ENCODE peak calls at places on chromosomes 3 and 15, in six cellular contexts. One of them, this sample, is unnamed. For H3K4me1, the result is how much of the 10 kb centered on the place peaks cover.

GRCh38 chr3:122576174-122576940 is 1.1 kb upstream of the PARP15 start:
- DNase-seq in neural progenitor cell: no peak
- DNase-seq in tibial artery: no peak
- DNase-seq in fibroblast of lung: no peak
- DNase-seq in A549: no peak
- DNase-seq in cardiac muscle cell: no peak
- DNase-seq in this sample: no peak

GRCh38 chr3:149364624-149365023 is 12.8 kb downstream of the TM4SF1 start:
- DNase-seq in neural progenitor cell: no peak
- DNase-seq in tibial artery: no peak
- DNase-seq in fibroblast of lung: no peak
- DNase-seq in A549: no peak
- DNase-seq in cardiac muscle cell: no peak
- DNase-seq in this sample: no peak

GRCh38 chr3:160758929-160759577 is 3.0 kb downstream of the PPM1L start:
- DNase-seq in neural progenitor cell: no peak
- DNase-seq in tibial artery: no peak
- DNase-seq in fibroblast of lung: no peak
- DNase-seq in A549: no peak
- DNase-seq in cardiac muscle cell: no peak
- DNase-seq in this sample: no peak

GRCh38 chr15:70424937-70425411 is 327.3 kb upstream of the TLE3 start:
- DNase-seq in neural progenitor cell: no peak
- DNase-seq in tibial artery: no peak
- DNase-seq in fibroblast of lung: no peak
- DNase-seq in A549: no peak
- DNase-seq in cardiac muscle cell: no peak
- DNase-seq in this sample: no peak

GRCh38 chr3:155870945-155871745 is 695 bp downstream of the GMPS start:
- DNase-seq in neural progenitor cell: peak
- DNase-seq in tibial artery: peak
- DNase-seq in fibroblast of lung: peak
- DNase-seq in A549: peak
- DNase-seq in cardiac muscle cell: peak
- DNase-seq in this sample: no peak

GRCh38 chr3:49005298-49005680 is 1.9 kb upstream of the WDR6 start:
- DNase-seq in neural progenitor cell: no peak
- DNase-seq in tibial artery: no peak
- DNase-seq in fibroblast of lung: no peak
- DNase-seq in A549: no peak
- DNase-seq in cardiac muscle cell: no peak
- DNase-seq in this sample: no peak

GRCh38 chr3:59128685-59129084 is 78.9 kb upstream of the CFAP20DC start:
- DNase-seq in neural progenitor cell: peak
- DNase-seq in tibial artery: no peak
- DNase-seq in fibroblast of lung: no peak
- DNase-seq in A549: no peak
- DNase-seq in cardiac muscle cell: no peak
- DNase-seq in this sample: no peak

GRCh38 chr15:56795400-56795983 is 62.2 kb upstream of the ZNF280D start:
- DNase-seq in neural progenitor cell: no peak
- DNase-seq in tibial artery: no peak
- DNase-seq in fibroblast of lung: no peak
- DNase-seq in A549: no peak
- DNase-seq in cardiac muscle cell: no peak
- DNase-seq in this sample: no peak

GRCh38 chr3:15783361-15783969 is 14.3 kb downstream of the ANKRD28 start:
- DNase-seq in neural progenitor cell: no peak
- DNase-seq in tibial artery: no peak
- DNase-seq in fibroblast of lung: peak
- DNase-seq in A549: no peak
- DNase-seq in cardiac muscle cell: peak
- DNase-seq in this sample: no peak

GRCh38 chr15:27057904-27058645 is 87.1 kb downstream of the GABRG3 start:
- DNase-seq in neural progenitor cell: no peak
- DNase-seq in tibial artery: no peak
- DNase-seq in fibroblast of lung: peak
- DNase-seq in A549: no peak
- DNase-seq in cardiac muscle cell: peak
- DNase-seq in this sample: no peak

GRCh38 chr15:71469393-71469792 is 341.0 kb upstream of the NR2E3 start:
- DNase-seq in neural progenitor cell: no peak
- DNase-seq in tibial artery: no peak
- DNase-seq in fibroblast of lung: no peak
- DNase-seq in A549: no peak
- DNase-seq in cardiac muscle cell: no peak
- DNase-seq in this sample: no peak

GRCh38 chr15:50176869-50177268 is 5.1 kb upstream of the SLC27A2 start:
- DNase-seq in neural progenitor cell: no peak
- DNase-seq in tibial artery: no peak
- DNase-seq in fibroblast of lung: peak
- DNase-seq in A549: no peak
- DNase-seq in cardiac muscle cell: peak
- DNase-seq in this sample: no peak

GRCh38 chr3:62546266-62546665 is 172.9 kb upstream of the FEZF2 start:
- DNase-seq in neural progenitor cell: no peak
- DNase-seq in tibial artery: no peak
- DNase-seq in fibroblast of lung: peak
- DNase-seq in A549: no peak
- DNase-seq in cardiac muscle cell: no peak
- DNase-seq in this sample: no peak

GRCh38 chr15:88990185-88990679 is 77.1 kb upstream of the MFGE8 start:
- DNase-seq in neural progenitor cell: no peak
- DNase-seq in tibial artery: no peak
- DNase-seq in fibroblast of lung: no peak
- DNase-seq in A549: no peak
- DNase-seq in cardiac muscle cell: no peak
- DNase-seq in this sample: no peak

GRCh38 chr3:49295489-49296058 is 18.5 kb upstream of the C3orf62 start:
- DNase-seq in neural progenitor cell: peak
- DNase-seq in tibial artery: no peak
- DNase-seq in fibroblast of lung: peak
- DNase-seq in A549: peak
- DNase-seq in cardiac muscle cell: peak
- DNase-seq in this sample: no peak

GRCh38 chr3:43054754-43055153 is 51.1 kb downstream of the POMGNT2 start:
- DNase-seq in neural progenitor cell: no peak
- DNase-seq in tibial artery: no peak
- DNase-seq in fibroblast of lung: no peak
- DNase-seq in A549: no peak
- DNase-seq in cardiac muscle cell: no peak
- DNase-seq in this sample: no peak

GRCh38 chr3:109532257-109533216 is 195.2 kb upstream of the DPPA4 start:
- DNase-seq in neural progenitor cell: peak
- DNase-seq in tibial artery: no peak
- DNase-seq in fibroblast of lung: peak
- DNase-seq in A549: no peak
- DNase-seq in cardiac muscle cell: peak
- DNase-seq in this sample: no peak

GRCh38 chr15:53811530-53811929 is 52.1 kb upstream of the WDR72 start:
- DNase-seq in neural progenitor cell: peak
- DNase-seq in tibial artery: no peak
- DNase-seq in fibroblast of lung: no peak
- DNase-seq in A549: no peak
- DNase-seq in cardiac muscle cell: peak
- DNase-seq in this sample: no peak

GRCh38 chr3:42128526-42128925 is 37.4 kb downstream of the TRAK1 start:
- DNase-seq in neural progenitor cell: no peak
- DNase-seq in tibial artery: no peak
- DNase-seq in fibroblast of lung: no peak
- DNase-seq in A549: no peak
- DNase-seq in cardiac muscle cell: no peak
- DNase-seq in this sample: no peak

GRCh38 chr3:24067483-24067882 is 122.4 kb downstream of the NR1D2 start:
- DNase-seq in neural progenitor cell: no peak
- DNase-seq in tibial artery: no peak
- DNase-seq in fibroblast of lung: no peak
- DNase-seq in A549: no peak
- DNase-seq in cardiac muscle cell: no peak
- DNase-seq in this sample: no peak

GRCh38 chr3:73401058-73401457 is 223.7 kb downstream of the PDZRN3 start:
- DNase-seq in neural progenitor cell: no peak
- DNase-seq in tibial artery: no peak
- DNase-seq in fibroblast of lung: no peak
- DNase-seq in A549: no peak
- DNase-seq in cardiac muscle cell: peak
- DNase-seq in this sample: no peak

GRCh38 chr3:137295336-137295735 is 337.6 kb downstream of the IL20RB start:
- DNase-seq in neural progenitor cell: no peak
- DNase-seq in tibial artery: no peak
- DNase-seq in fibroblast of lung: no peak
- DNase-seq in A549: no peak
- DNase-seq in cardiac muscle cell: no peak
- DNase-seq in this sample: no peak

GRCh38 chr3:72191211-72191960 is 406.4 kb upstream of the PROK2 start:
- DNase-seq in neural progenitor cell: no peak
- DNase-seq in tibial artery: no peak
- DNase-seq in fibroblast of lung: no peak
- DNase-seq in A549: no peak
- DNase-seq in cardiac muscle cell: peak
- DNase-seq in this sample: no peak

GRCh38 chr3:14804835-14805780 is 13.7 kb upstream of the FGD5 start:
- DNase-seq in neural progenitor cell: no peak
- DNase-seq in tibial artery: no peak
- DNase-seq in fibroblast of lung: peak
- DNase-seq in A549: no peak
- DNase-seq in cardiac muscle cell: no peak
- DNase-seq in this sample: no peak

GRCh38 chr15:63968122-63968524 is 78.2 kb downstream of the DAPK2 start:
- DNase-seq in neural progenitor cell: no peak
- DNase-seq in tibial artery: no peak
- DNase-seq in fibroblast of lung: no peak
- DNase-seq in A549: no peak
- DNase-seq in cardiac muscle cell: no peak
- DNase-seq in this sample: no peak

GRCh38 chr15:26967719-26968269 is 3.2 kb upstream of the GABRG3 start:
- DNase-seq in neural progenitor cell: peak
- DNase-seq in tibial artery: no peak
- DNase-seq in fibroblast of lung: peak
- DNase-seq in A549: no peak
- DNase-seq in cardiac muscle cell: no peak
- DNase-seq in this sample: no peak

GRCh38 chr3:62128028-62128427 is 245.3 kb downstream of the FEZF2 start:
- DNase-seq in neural progenitor cell: no peak
- DNase-seq in tibial artery: peak
- DNase-seq in fibroblast of lung: no peak
- DNase-seq in A549: no peak
- DNase-seq in cardiac muscle cell: peak
- DNase-seq in this sample: no peak

GRCh38 chr3:9147215-9147895 is 102.1 kb downstream of the SRGAP3 start:
- DNase-seq in neural progenitor cell: no peak
- DNase-seq in tibial artery: no peak
- DNase-seq in fibroblast of lung: peak
- DNase-seq in A549: no peak
- DNase-seq in cardiac muscle cell: no peak
- DNase-seq in this sample: no peak

GRCh38 chr3:45885979-45886711 is at the start of gene CCR9:
- DNase-seq in neural progenitor cell: no peak
- DNase-seq in tibial artery: no peak
- DNase-seq in fibroblast of lung: no peak
- DNase-seq in A549: no peak
- DNase-seq in cardiac muscle cell: no peak
- DNase-seq in this sample: no peak

GRCh38 chr3:142857056-142857455 is 31.8 kb downstream of the PCOLCE2 start:
- DNase-seq in neural progenitor cell: peak
- DNase-seq in tibial artery: no peak
- DNase-seq in fibroblast of lung: no peak
- DNase-seq in A549: peak
- DNase-seq in cardiac muscle cell: no peak
- DNase-seq in this sample: no peak

GRCh38 chr3:71724584-71725278 is 471 bp downstream of the EIF4E3 start:
- DNase-seq in neural progenitor cell: peak
- DNase-seq in tibial artery: peak
- DNase-seq in fibroblast of lung: no peak
- DNase-seq in A549: peak
- DNase-seq in cardiac muscle cell: peak
- DNase-seq in this sample: no peak

GRCh38 chr3:100245146-100245545 is 15.6 kb upstream of the TBC1D23 start:
- DNase-seq in neural progenitor cell: no peak
- DNase-seq in tibial artery: no peak
- DNase-seq in fibroblast of lung: peak
- DNase-seq in A549: no peak
- DNase-seq in cardiac muscle cell: peak
- DNase-seq in this sample: no peak

GRCh38 chr15:44574734-44575133 is 37.8 kb downstream of the EIF3J start:
- DNase-seq in neural progenitor cell: no peak
- DNase-seq in tibial artery: no peak
- DNase-seq in fibroblast of lung: no peak
- DNase-seq in A549: no peak
- DNase-seq in cardiac muscle cell: no peak
- DNase-seq in this sample: no peak

GRCh38 chr3:27357665-27358258 is 11.4 kb downstream of the NEK10 start:
- DNase-seq in neural progenitor cell: peak
- DNase-seq in tibial artery: no peak
- DNase-seq in fibroblast of lung: peak
- DNase-seq in A549: peak
- DNase-seq in cardiac muscle cell: peak
- DNase-seq in this sample: no peak

GRCh38 chr3:183967693-183968092 is 50.0 kb downstream of the ABCC5 start:
- DNase-seq in neural progenitor cell: no peak
- DNase-seq in tibial artery: no peak
- DNase-seq in fibroblast of lung: no peak
- DNase-seq in A549: no peak
- DNase-seq in cardiac muscle cell: no peak
- DNase-seq in this sample: no peak
- H3K4me1 ChIP-seq in neural progenitor cell: under half
- H3K4me1 ChIP-seq in tibial artery: under half
- H3K4me1 ChIP-seq in fibroblast of lung: under half
- H3K4me1 ChIP-seq in A549: under half
- H3K4me1 ChIP-seq in cardiac muscle cell: under half
- H3K4me1 ChIP-seq in this sample: under half

GRCh38 chr15:65081270-65081669 is 4.7 kb downstream of the KBTBD13 start:
- DNase-seq in neural progenitor cell: no peak
- DNase-seq in tibial artery: peak
- DNase-seq in fibroblast of lung: no peak
- DNase-seq in A549: no peak
- DNase-seq in cardiac muscle cell: no peak
- DNase-seq in this sample: no peak
- H3K27ac ChIP-seq in neural progenitor cell: no peak
- H3K27ac ChIP-seq in tibial artery: peak
- H3K27ac ChIP-seq in fibroblast of lung: no peak
- H3K27ac ChIP-seq in A549: no peak
- H3K27ac ChIP-seq in cardiac muscle cell: peak
- H3K27ac ChIP-seq in this sample: peak

GRCh38 chr3:39383913-39384664 is 919 bp downstream of the SLC25A38 start:
- DNase-seq in neural progenitor cell: peak
- DNase-seq in tibial artery: peak
- DNase-seq in fibroblast of lung: peak
- DNase-seq in A549: peak
- DNase-seq in cardiac muscle cell: peak
- DNase-seq in this sample: no peak
- TF ChIP-seq CTCF in neural progenitor cell: peak
- TF ChIP-seq CTCF in tibial artery: no peak
- TF ChIP-seq CTCF in fibroblast of lung: no peak
- TF ChIP-seq CTCF in A549: no peak
- TF ChIP-seq CTCF in cardiac muscle cell: no peak
- TF ChIP-seq CTCF in this sample: no peak

GRCh38 chr3:105812194-105812586 is 56.6 kb downstream of the CBLB start:
- DNase-seq in neural progenitor cell: no peak
- DNase-seq in tibial artery: no peak
- DNase-seq in fibroblast of lung: peak
- DNase-seq in A549: peak
- DNase-seq in cardiac muscle cell: peak
- DNase-seq in this sample: no peak
- H3K4me1 ChIP-seq in neural progenitor cell: under half
- H3K4me1 ChIP-seq in tibial artery: under half
- H3K4me1 ChIP-seq in fibroblast of lung: under half
- H3K4me1 ChIP-seq in A549: under half
- H3K4me1 ChIP-seq in cardiac muscle cell: under half
- H3K4me1 ChIP-seq in this sample: under half